ENCODE peak calls at places on chromosome 17, in five cellular contexts. F, N, R, Q and O are unnamed samples.

GRCh38 chr17:28925912-28926365 is 23.1 kb upstream of the DHRS13 start:
- DNase-seq in F (no peak), Q (no peak), R (no peak), N (no peak), O (no peak)

GRCh38 chr17:77285594-77286390 is 145.0 kb downstream of the SEC14L1 start:
- DNase-seq in N (peak; percentile 50), F (peak; percentile 90), Q (no peak), R (peak; percentile 85), O (peak; percentile 65)

GRCh38 chr17:61409301-61410099 is 9.9 kb downstream of the TBX2 start:
- DNase-seq in R (peak; percentile 69), N (no peak), Q (no peak), F (peak; percentile 64), O (peak; percentile 79)

GRCh38 chr17:75077490-75078096 is 10.2 kb upstream of the SLC16A5 start:
- DNase-seq in F (peak; percentile 78), R (peak; percentile 83), Q (no peak), N (peak; percentile 79), O (peak; percentile 73)

GRCh38 chr17:41785876-41786226 is 660 bp downstream of the JUP start:
- DNase-seq in N (no peak), F (peak; percentile 82), R (peak; percentile 84), Q (no peak), O (no peak)

GRCh38 chr17:37405955-37406634 is 541 bp downstream of the ACACA start:
- DNase-seq in Q (no peak), F (no peak), R (no peak), N (no peak), O (no peak)

GRCh38 chr17:31085563-31085962 is 9.2 kb upstream of the NF1 start:
- DNase-seq in F (no peak), Q (no peak), N (no peak), R (no peak), O (no peak)

GRCh38 chr17:68820825-68821481 is 134.2 kb downstream of the ABCA8 start:
- DNase-seq in F (no peak), R (no peak), N (no peak), Q (no peak), O (no peak)

GRCh38 chr17:51848451-51848850 is 310.1 kb downstream of the CA10 start:
- DNase-seq in Q (no peak), R (no peak), F (no peak), N (no peak), O (no peak)

GRCh38 chr17:72267601-72268000 is 146.8 kb downstream of the SOX9 start:
- DNase-seq in R (no peak), F (no peak), Q (no peak), N (no peak), O (no peak)

GRCh38 chr17:77409282-77410161 is 268.8 kb downstream of the SEC14L1 start:
- DNase-seq in R (peak; percentile 77), F (peak; percentile 64), N (peak; percentile 79), Q (no peak), O (peak; percentile 77)

GRCh38 chr17:50640701-50641338 is 6.1 kb downstream of the ABCC3 start:
- DNase-seq in F (peak; percentile 77), Q (no peak), N (no peak), R (no peak), O (no peak)

GRCh38 chr17:28328325-28328724 is 6.9 kb downstream of the IFT20 start:
- DNase-seq in R (peak; percentile 14), F (no peak), Q (peak; percentile 5), N (no peak), O (no peak)

GRCh38 chr17:62827722-62828498 is 19.8 kb upstream of the MARCHF10 start:
- DNase-seq in N (no peak), R (no peak), Q (no peak), F (no peak), O (no peak)

GRCh38 chr17:72726936-72727335 is 365.6 kb downstream of the SLC39A11 start:
- DNase-seq in N (no peak), R (no peak), F (peak; percentile 50), Q (no peak), O (no peak)

GRCh38 chr17:51341457-51341856 is 81.1 kb downstream of the UTP18 start:
- DNase-seq in Q (no peak), N (no peak), R (no peak), F (no peak), O (no peak)

GRCh38 chr17:67137026-67137370 is 92.6 kb downstream of the CACNG1 start:
- DNase-seq in Q (no peak), R (no peak), F (no peak), N (no peak), O (no peak)

GRCh38 chr17:27920569-27920968 is 27.4 kb upstream of the LYRM9 start:
- DNase-seq in R (no peak), F (no peak), Q (no peak), N (peak; percentile 45), O (no peak)

GRCh38 chr17:17792551-17793377 is 44.0 kb downstream of the SREBF1 start:
- DNase-seq in R (peak; percentile 38), Q (no peak), N (no peak), F (no peak), O (peak; percentile 37)

GRCh38 chr17:14294876-14295275 is 6.0 kb upstream of the HS3ST3B1 start:
- DNase-seq in F (no peak), Q (no peak), N (no peak), R (no peak), O (no peak)

GRCh38 chr17:80726558-80727408 is 182.1 kb downstream of the RPTOR start:
- DNase-seq in R (no peak), Q (no peak), N (no peak), F (no peak), O (no peak)

GRCh38 chr17:80730739-80731138 is 186.1 kb downstream of the RPTOR start:
- DNase-seq in N (no peak), R (no peak), F (no peak), Q (no peak), O (no peak)

GRCh38 chr17:80731255-80731840 is 186.7 kb downstream of the RPTOR start:
- DNase-seq in N (no peak), R (no peak), Q (no peak), F (no peak), O (no peak)

GRCh38 chr17:80727409-80727755 is 182.7 kb downstream of the RPTOR start:
- DNase-seq in F (no peak), Q (no peak), N (no peak), R (no peak), O (no peak)

GRCh38 chr17:80729016-80729415 is 184.4 kb downstream of the RPTOR start:
- DNase-seq in N (no peak), Q (no peak), F (no peak), R (no peak), O (no peak)
- TF ChIP-seq CTCF in N (no peak), Q (no peak), F (no peak), R (no peak), O (no peak)

GRCh38 chr17:9294661-9295210 is 273.4 kb downstream of the NTN1 start:
- DNase-seq in R (no peak), N (no peak), Q (no peak), F (no peak), O (no peak)
- H3K4me1 ChIP-seq in R (peaks cover 24% of the 10 kb centered on the region), N (peaks cover 13% of the 10 kb centered on the region), Q (peaks cover 19% of the 10 kb centered on the region), F (peaks cover 4% of the 10 kb centered on the region), O (peaks cover 6% of the 10 kb centered on the region)

GRCh38 chr17:1182831-1183578 is 3.2 kb upstream of the ABR start:
- DNase-seq in R (no peak), N (no peak), F (no peak), Q (no peak), O (no peak)
- H3K27ac ChIP-seq in R (no peak overlapping the region), N (peak overlapping the region; percentile 44), F (no peak overlapping the region), Q (peak overlapping the region; percentile 31), O (no peak overlapping the region)

GRCh38 chr17:82112181-82112865 is 14.3 kb upstream of the FASN start:
- DNase-seq in R (no peak), N (no peak), F (no peak), Q (no peak), O (no peak)
- TF ChIP-seq CTCF in R (no peak), N (no peak), F (no peak), Q (no peak), O (no peak)

GRCh38 chr17:40073454-40074174 is 10.8 kb downstream of the THRA start:
- DNase-seq in R (no peak), Q (no peak), F (no peak), N (no peak), O (no peak)
- H3K4me1 ChIP-seq in R (peaks cover 96% of the 10 kb centered on the region), Q (peaks cover 82% of the 10 kb centered on the region), F (peaks cover 86% of the 10 kb centered on the region), N (peaks cover 93% of the 10 kb centered on the region), O (peaks cover 83% of the 10 kb centered on the region)

GRCh38 chr17:79979201-79979840 is 56.4 kb downstream of the TBC1D16 start:
- DNase-seq in R (no peak), F (no peak), Q (no peak), N (no peak), O (no peak)

GRCh38 chr17:79977161-79977631 is 58.5 kb downstream of the TBC1D16 start:
- DNase-seq in F (no peak), R (no peak), N (no peak), Q (no peak), O (no peak)

GRCh38 chr17:79977711-79978544 is 57.7 kb downstream of the TBC1D16 start:
- DNase-seq in Q (no peak), N (no peak), F (no peak), R (no peak), O (no peak)

GRCh38 chr17:79979841-79980215 is 55.8 kb downstream of the TBC1D16 start:
- DNase-seq in R (no peak), N (no peak), Q (no peak), F (no peak), O (no peak)

GRCh38 chr17:79978545-79978852 is 57.2 kb downstream of the TBC1D16 start:
- DNase-seq in Q (no peak), N (no peak), R (no peak), F (no peak), O (no peak)
- H3K27ac ChIP-seq in Q (peak overlapping the region; percentile 82), N (no peak overlapping the region), R (no peak overlapping the region), F (no peak overlapping the region), O (no peak overlapping the region)

DNA sequence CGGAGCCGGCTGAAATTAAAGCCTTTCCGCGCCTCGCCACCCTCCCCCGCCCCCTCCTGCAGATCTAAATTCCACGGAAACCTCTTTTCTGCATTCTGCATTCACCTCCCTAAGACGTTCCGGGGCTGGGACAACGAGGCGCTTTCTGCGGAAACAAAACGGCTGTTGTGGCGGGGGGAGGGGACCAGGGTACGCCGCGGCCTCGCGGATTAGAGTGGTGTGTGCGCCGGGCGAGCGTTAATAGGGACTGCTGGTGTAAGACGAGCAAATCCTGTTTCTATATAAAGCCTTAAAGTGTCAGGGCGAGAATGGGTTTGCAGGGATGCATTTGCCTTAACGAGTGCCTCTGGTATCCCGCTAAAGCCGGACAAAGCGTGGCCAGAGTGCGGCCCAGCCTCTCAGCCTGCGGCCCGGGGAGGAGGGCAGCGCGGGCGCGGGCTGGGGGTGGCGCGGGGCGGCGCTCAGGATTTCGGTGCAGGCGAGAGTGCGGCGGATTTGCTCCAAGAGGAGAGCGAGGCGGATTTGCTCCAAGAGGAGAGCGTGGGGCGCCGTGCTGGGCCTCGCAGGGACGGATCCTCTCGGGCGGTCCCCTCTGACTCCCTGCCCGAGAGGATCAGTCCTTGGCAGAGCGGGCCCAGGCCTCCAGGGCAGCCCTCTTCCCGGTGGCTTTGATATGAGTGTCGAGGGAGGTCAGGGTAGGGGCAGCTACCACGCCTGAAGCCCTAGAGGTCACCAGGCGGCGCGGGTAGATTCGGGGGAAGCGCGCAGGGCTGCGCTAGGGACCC is 5.1 kb downstream of the BAHCC1 start:
- DNase-seq in Q (no peak), N (peak; percentile 60), R (peak; percentile 56), F (no peak), O (peak; percentile 56)
- TF ChIP-seq CTCF in Q (no peak), N (no peak), R (no peak), F (no peak), O (no peak)